ENCODE peak calls at places on chromosomes 7 and 10, in seven cellular contexts. One of them, this sample, is unnamed.

GRCh38 chr10:84548869-84549268 is 220.5 kb downstream of the CCSER2 start:
- DNase-seq in GM03348: no peak
- DNase-seq in GM19239: no peak
- DNase-seq in A172: no peak
- DNase-seq in A549: no peak
- DNase-seq in transverse colon: no peak
- DNase-seq in stimulated activated CD4-positive, alpha-beta T cell treated with anti-CD3 and anti-CD28 coated beads, Interleukin-4, amount 100 ng/mL, for 1 hour: no peak
- DNase-seq in this sample: no peak

GRCh38 chr7:24797270-24797669 is 40.0 kb upstream of the GSDME start:
- DNase-seq in GM03348: no peak
- DNase-seq in GM19239: no peak
- DNase-seq in A172: no peak
- DNase-seq in A549: no peak
- DNase-seq in transverse colon: no peak
- DNase-seq in stimulated activated CD4-positive, alpha-beta T cell treated with anti-CD3 and anti-CD28 coated beads, Interleukin-4, amount 100 ng/mL, for 1 hour: no peak
- DNase-seq in this sample: no peak

GRCh38 chr7:15609287-15609686 is 47.5 kb upstream of the AGMO start:
- DNase-seq in GM03348: no peak
- DNase-seq in GM19239: no peak
- DNase-seq in A172: no peak
- DNase-seq in A549: no peak
- DNase-seq in transverse colon: no peak
- DNase-seq in stimulated activated CD4-positive, alpha-beta T cell treated with anti-CD3 and anti-CD28 coated beads, Interleukin-4, amount 100 ng/mL, for 1 hour: no peak
- DNase-seq in this sample: no peak

GRCh38 chr10:74921744-74922143 is 95.3 kb downstream of the KAT6B start:
- DNase-seq in GM03348: no peak
- DNase-seq in GM19239: no peak
- DNase-seq in A172: peak
- DNase-seq in A549: no peak
- DNase-seq in transverse colon: no peak
- DNase-seq in stimulated activated CD4-positive, alpha-beta T cell treated with anti-CD3 and anti-CD28 coated beads, Interleukin-4, amount 100 ng/mL, for 1 hour: no peak
- DNase-seq in this sample: no peak

GRCh38 chr10:47344996-47345870 is 2.9 kb upstream of the RBP3 start:
- DNase-seq in GM03348: no peak
- DNase-seq in GM19239: no peak
- DNase-seq in A172: no peak
- DNase-seq in A549: no peak
- DNase-seq in transverse colon: no peak
- DNase-seq in stimulated activated CD4-positive, alpha-beta T cell treated with anti-CD3 and anti-CD28 coated beads, Interleukin-4, amount 100 ng/mL, for 1 hour: no peak
- DNase-seq in this sample: no peak

GRCh38 chr7:41416208-41416595 is 286.7 kb downstream of the INHBA start:
- DNase-seq in GM03348: peak
- DNase-seq in GM19239: no peak
- DNase-seq in A172: no peak
- DNase-seq in A549: no peak
- DNase-seq in transverse colon: no peak
- DNase-seq in stimulated activated CD4-positive, alpha-beta T cell treated with anti-CD3 and anti-CD28 coated beads, Interleukin-4, amount 100 ng/mL, for 1 hour: no peak
- DNase-seq in this sample: no peak

GRCh38 chr10:113187066-113187777 is 237.2 kb downstream of the TCF7L2 start:
- DNase-seq in GM03348: no peak
- DNase-seq in GM19239: no peak
- DNase-seq in A172: no peak
- DNase-seq in A549: no peak
- DNase-seq in transverse colon: no peak
- DNase-seq in stimulated activated CD4-positive, alpha-beta T cell treated with anti-CD3 and anti-CD28 coated beads, Interleukin-4, amount 100 ng/mL, for 1 hour: no peak
- DNase-seq in this sample: no peak

GRCh38 chr10:125692246-125692931 is 9.4 kb upstream of the TEX36 start:
- DNase-seq in GM03348: no peak
- DNase-seq in GM19239: no peak
- DNase-seq in A172: no peak
- DNase-seq in A549: no peak
- DNase-seq in transverse colon: no peak
- DNase-seq in stimulated activated CD4-positive, alpha-beta T cell treated with anti-CD3 and anti-CD28 coated beads, Interleukin-4, amount 100 ng/mL, for 1 hour: no peak
- DNase-seq in this sample: no peak

GRCh38 chr7:50704844-50705243 is 77.9 kb downstream of the GRB10 start:
- DNase-seq in GM03348: no peak
- DNase-seq in GM19239: no peak
- DNase-seq in A172: no peak
- DNase-seq in A549: no peak
- DNase-seq in transverse colon: no peak
- DNase-seq in stimulated activated CD4-positive, alpha-beta T cell treated with anti-CD3 and anti-CD28 coated beads, Interleukin-4, amount 100 ng/mL, for 1 hour: no peak
- DNase-seq in this sample: no peak

GRCh38 chr10:12432402-12433189 is 83.2 kb downstream of the CAMK1D start:
- DNase-seq in GM03348: no peak
- DNase-seq in GM19239: no peak
- DNase-seq in A172: no peak
- DNase-seq in A549: no peak
- DNase-seq in transverse colon: peak
- DNase-seq in stimulated activated CD4-positive, alpha-beta T cell treated with anti-CD3 and anti-CD28 coated beads, Interleukin-4, amount 100 ng/mL, for 1 hour: no peak
- DNase-seq in this sample: no peak

GRCh38 chr10:80413152-80413996 is 5.0 kb downstream of the PRXL2A start:
- DNase-seq in GM03348: no peak
- DNase-seq in GM19239: no peak
- DNase-seq in A172: no peak
- DNase-seq in A549: no peak
- DNase-seq in transverse colon: no peak
- DNase-seq in stimulated activated CD4-positive, alpha-beta T cell treated with anti-CD3 and anti-CD28 coated beads, Interleukin-4, amount 100 ng/mL, for 1 hour: no peak
- DNase-seq in this sample: no peak

GRCh38 chr7:91880413-91881241 is at the start of gene MTERF1:
- DNase-seq in GM03348: peak
- DNase-seq in GM19239: peak
- DNase-seq in A172: peak
- DNase-seq in A549: peak
- DNase-seq in transverse colon: peak
- DNase-seq in stimulated activated CD4-positive, alpha-beta T cell treated with anti-CD3 and anti-CD28 coated beads, Interleukin-4, amount 100 ng/mL, for 1 hour: peak
- DNase-seq in this sample: peak

GRCh38 chr10:95767884-95768556 is 12.1 kb downstream of the ENTPD1 start:
- DNase-seq in GM03348: no peak
- DNase-seq in GM19239: no peak
- DNase-seq in A172: no peak
- DNase-seq in A549: peak
- DNase-seq in transverse colon: no peak
- DNase-seq in stimulated activated CD4-positive, alpha-beta T cell treated with anti-CD3 and anti-CD28 coated beads, Interleukin-4, amount 100 ng/mL, for 1 hour: no peak
- DNase-seq in this sample: no peak

GRCh38 chr7:131354390-131354789 is 26.7 kb downstream of the MKLN1 start:
- DNase-seq in GM03348: no peak
- DNase-seq in GM19239: no peak
- DNase-seq in A172: no peak
- DNase-seq in A549: no peak
- DNase-seq in transverse colon: no peak
- DNase-seq in stimulated activated CD4-positive, alpha-beta T cell treated with anti-CD3 and anti-CD28 coated beads, Interleukin-4, amount 100 ng/mL, for 1 hour: no peak
- DNase-seq in this sample: no peak

GRCh38 chr10:89414146-89414878 is at the start of gene IFIT5:
- DNase-seq in GM03348: peak
- DNase-seq in GM19239: peak
- DNase-seq in A172: peak
- DNase-seq in A549: peak
- DNase-seq in transverse colon: peak
- DNase-seq in stimulated activated CD4-positive, alpha-beta T cell treated with anti-CD3 and anti-CD28 coated beads, Interleukin-4, amount 100 ng/mL, for 1 hour: peak
- DNase-seq in this sample: peak

GRCh38 chr7:87592300-87592699 is 8.4 kb downstream of the ABCB1 start:
- DNase-seq in GM03348: no peak
- DNase-seq in GM19239: no peak
- DNase-seq in A172: no peak
- DNase-seq in A549: no peak
- DNase-seq in transverse colon: peak
- DNase-seq in stimulated activated CD4-positive, alpha-beta T cell treated with anti-CD3 and anti-CD28 coated beads, Interleukin-4, amount 100 ng/mL, for 1 hour: no peak
- DNase-seq in this sample: no peak

GRCh38 chr7:42972703-42973500 is 40.7 kb downstream of the MRPL32 start:
- DNase-seq in GM03348: peak
- DNase-seq in GM19239: no peak
- DNase-seq in A172: peak
- DNase-seq in A549: peak
- DNase-seq in transverse colon: peak
- DNase-seq in stimulated activated CD4-positive, alpha-beta T cell treated with anti-CD3 and anti-CD28 coated beads, Interleukin-4, amount 100 ng/mL, for 1 hour: no peak
- DNase-seq in this sample: no peak

GRCh38 chr10:17617031-17617911 is at the start of gene HACD1:
- DNase-seq in GM03348: peak
- DNase-seq in GM19239: peak
- DNase-seq in A172: peak
- DNase-seq in A549: peak
- DNase-seq in transverse colon: peak
- DNase-seq in stimulated activated CD4-positive, alpha-beta T cell treated with anti-CD3 and anti-CD28 coated beads, Interleukin-4, amount 100 ng/mL, for 1 hour: peak
- DNase-seq in this sample: peak

GRCh38 chr7:88291401-88292173 is 15.1 kb downstream of the STEAP4 start:
- DNase-seq in GM03348: no peak
- DNase-seq in GM19239: no peak
- DNase-seq in A172: peak
- DNase-seq in A549: peak
- DNase-seq in transverse colon: no peak
- DNase-seq in stimulated activated CD4-positive, alpha-beta T cell treated with anti-CD3 and anti-CD28 coated beads, Interleukin-4, amount 100 ng/mL, for 1 hour: no peak
- DNase-seq in this sample: no peak

GRCh38 chr10:11435621-11436020 is 175.8 kb downstream of the USP6NL start:
- DNase-seq in GM03348: no peak
- DNase-seq in GM19239: no peak
- DNase-seq in A172: no peak
- DNase-seq in A549: no peak
- DNase-seq in transverse colon: no peak
- DNase-seq in stimulated activated CD4-positive, alpha-beta T cell treated with anti-CD3 and anti-CD28 coated beads, Interleukin-4, amount 100 ng/mL, for 1 hour: no peak
- DNase-seq in this sample: no peak

GRCh38 chr10:15775513-15775912 is 55.8 kb upstream of the ITGA8 start:
- DNase-seq in GM03348: peak
- DNase-seq in GM19239: no peak
- DNase-seq in A172: peak
- DNase-seq in A549: no peak
- DNase-seq in transverse colon: no peak
- DNase-seq in stimulated activated CD4-positive, alpha-beta T cell treated with anti-CD3 and anti-CD28 coated beads, Interleukin-4, amount 100 ng/mL, for 1 hour: no peak
- DNase-seq in this sample: no peak

This sample was measured in germinal center.